ENCODE peak calls at places on chromosomes 16 and 17, in four cellular contexts. T is GOT3; L is naive thymus-derived CD8-positive, alpha-beta T cell; D is kidney tubule cell. E is an unnamed sample.

GRCh38 chr17:48129981-48130380 is 22.4 kb downstream of the SNX11 start:
- DNase-seq in D (no peak), L (no peak), T (no peak), E (no peak)

GRCh38 chr17:76107507-76107906 is 3.9 kb upstream of the EXOC7 start:
- DNase-seq in D (no peak), L (peak), T (no peak), E (no peak)

GRCh38 chr16:21026846-21027245 is 123.8 kb downstream of the DNAH3 start:
- DNase-seq in L (no peak), D (no peak), T (no peak), E (no peak)

GRCh38 chr17:39777534-39778365 is 40.0 kb downstream of the GRB7 start:
- DNase-seq in T (no peak), D (no peak), L (peak), E (peak)

GRCh38 chr17:77400445-77400870 is 259.7 kb downstream of the SEC14L1 start:
- DNase-seq in D (no peak), T (no peak), L (peak), E (peak)

GRCh38 chr17:967122-967521 is 12.5 kb downstream of the NXN start:
- DNase-seq in T (no peak), D (no peak), L (no peak), E (no peak)

GRCh38 chr16:9042533-9042932 is 48.9 kb upstream of the HAPSTR1 start:
- DNase-seq in L (no peak), D (peak), T (no peak), E (no peak)

GRCh38 chr17:48809182-48809581 is 7.8 kb downstream of the TTLL6 start:
- DNase-seq in T (no peak), D (no peak), L (no peak), E (no peak)

GRCh38 chr17:12386240-12386639 is 279.4 kb upstream of the MYOCD start:
- DNase-seq in T (no peak), L (no peak), D (no peak), E (no peak)

GRCh38 chr17:9790889-9791876 is at the start of gene DHRS7C:
- DNase-seq in T (no peak), D (no peak), L (no peak), E (no peak)

GRCh38 chr17:59436900-59437299 is 105.4 kb downstream of the YPEL2 start:
- DNase-seq in L (no peak), T (no peak), D (no peak), E (no peak)

GRCh38 chr16:11482946-11483748 is 103.6 kb downstream of the LITAF start:
- DNase-seq in T (no peak), L (no peak), D (no peak), E (no peak)

GRCh38 chr17:77225246-77225645 is 84.5 kb downstream of the SEC14L1 start:
- DNase-seq in T (no peak), L (no peak), D (no peak), E (no peak)

GRCh38 chr17:17868637-17869522 is 32.1 kb upstream of the SREBF1 start:
- DNase-seq in D (no peak), T (no peak), L (no peak), E (no peak)

GRCh38 chr16:86914850-86915717 is 336.7 kb downstream of the FOXL1 start:
- DNase-seq in L (no peak), D (no peak), T (no peak), E (no peak)

GRCh38 chr17:10614536-10615155 is 42.5 kb downstream of the MYH3 start:
- DNase-seq in T (no peak), L (no peak), D (peak), E (no peak)

GRCh38 chr17:46044286-46044928 is 45.4 kb downstream of the STH start:
- DNase-seq in D (peak), L (peak), T (no peak), E (peak)

GRCh38 chr16:68752602-68753001 is 15.5 kb downstream of the CDH1 start:
- DNase-seq in L (no peak), T (no peak), D (no peak), E (no peak)

GRCh38 chr16:68074850-68075249 is 10.3 kb upstream of the NFATC3 start:
- DNase-seq in D (no peak), T (no peak), L (peak), E (peak)

GRCh38 chr16:30658731-30659506 is 688 bp downstream of the FBRS start:
- DNase-seq in L (no peak), D (peak), T (no peak), E (no peak)

GRCh38 chr17:70144260-70144846 is 25.0 kb upstream of the KCNJ2 start:
- DNase-seq in D (peak), T (no peak), L (no peak), E (no peak)

GRCh38 chr16:50839356-50839755 is 97.5 kb downstream of the CYLD start:
- DNase-seq in L (no peak), T (no peak), D (no peak), E (no peak)

GRCh38 chr16:11236855-11237254 is 19.1 kb downstream of the SOCS1 start:
- DNase-seq in T (no peak), L (no peak), D (no peak), E (no peak)

GRCh38 chr17:82064433-82065192 is 991 bp downstream of the DUS1L start:
- DNase-seq in L (no peak), D (peak), T (no peak), E (no peak)

GRCh38 chr17:41301916-41302901 is at the start of gene KRTAP29-1:
- DNase-seq in T (no peak), D (no peak), L (no peak), E (no peak)

GRCh38 chr16:77555101-77555500 is 120.3 kb upstream of the ADAMTS18 start:
- DNase-seq in T (no peak), L (no peak), D (peak), E (no peak)

GRCh38 chr17:6241381-6241780 is 171.2 kb downstream of the WSCD1 start:
- DNase-seq in L (no peak), T (no peak), D (no peak), E (no peak)

GRCh38 chr17:69448431-69449102 is 34.1 kb downstream of the MAP2K6 start:
- DNase-seq in T (no peak), L (no peak), D (peak), E (no peak)

GRCh38 chr16:89216315-89217137 is 977 bp upstream of the ZNF778 start:
- DNase-seq in L (peak), T (no peak), D (peak), E (peak)

GRCh38 chr17:78316867-78317816 is 42.7 kb downstream of the SOCS3 start:
- DNase-seq in D (peak), L (no peak), T (no peak), E (no peak)

GRCh38 chr16:50193594-50193993 is 40.5 kb downstream of the TENT4B start:
- DNase-seq in T (no peak), D (peak), L (no peak), E (no peak)

GRCh38 chr17:82787081-82787848 is 35.4 kb downstream of the TBCD start:
- DNase-seq in L (no peak), D (no peak), T (peak), E (no peak)

GRCh38 chr16:19389246-19389645 is 28.4 kb upstream of the TMC5 start:
- DNase-seq in L (no peak), D (peak), T (no peak), E (peak)

GRCh38 chr17:35700157-35700556 is 31.3 kb upstream of the RASL10B start:
- DNase-seq in L (no peak), D (no peak), T (no peak), E (no peak)

GRCh38 chr17:47649972-47650524 is 329 bp downstream of the KPNB1 start:
- DNase-seq in T (no peak), D (no peak), L (no peak), E (peak)

GRCh38 chr16:60166-60565 is 6.5 kb downstream of the SNRNP25 start:
- DNase-seq in D (no peak), T (no peak), L (no peak), E (no peak)

E was measured in CD4-positive, alpha-beta memory T cell.